ENCODE peak calls at places on chromosome 4, in ten cellular contexts. L, A, Y, R, V, M, Z, T, D and W are unnamed samples.

GRCh38 chr4:109472343-109472761 is 38.7 kb downstream of the SEC24B start:
- DNase-seq in L (no peak), A (peak; percentile 86), Y (no peak), R (no peak), V (peak; percentile 51), M (peak; percentile 32), Z (peak; percentile 70), T (no peak), D (no peak), W (no peak)

GRCh38 chr4:138843611-138844010 is 172.0 kb upstream of the NOCT start:
- DNase-seq in L (no peak), A (no peak), Y (no peak), R (no peak), V (no peak), M (peak; percentile 48), Z (no peak), T (no peak), D (no peak), W (no peak)

GRCh38 chr4:121479801-121480200 is 99.0 kb upstream of the QRFPR start:
- DNase-seq in L (no peak), A (peak; percentile 59), Y (no peak), R (no peak), V (no peak), M (peak; percentile 55), Z (no peak), T (no peak), D (no peak), W (no peak)

GRCh38 chr4:15149842-15150592 is 147.7 kb downstream of the CPEB2 start:
- DNase-seq in L (no peak), A (peak; percentile 81), Y (no peak), R (no peak), V (peak; percentile 91), M (peak; percentile 41), Z (peak; percentile 81), T (peak; percentile 50), D (peak; percentile 30), W (no peak)

GRCh38 chr4:11669156-11669555 is 240.5 kb upstream of the HS3ST1 start:
- DNase-seq in L (no peak), A (peak; percentile 50), Y (no peak), R (no peak), V (no peak), M (no peak), Z (peak; percentile 5), T (no peak), D (no peak), W (no peak)

GRCh38 chr4:24089831-24090531 is 200.1 kb upstream of the PPARGC1A start:
- DNase-seq in L (no peak), A (peak; percentile 57), Y (no peak), R (no peak), V (no peak), M (no peak), Z (no peak), T (no peak), D (no peak), W (no peak)

GRCh38 chr4:183757105-183757504 is 98.0 kb downstream of the TRAPPC11 start:
- DNase-seq in L (no peak), A (peak; percentile 23), Y (no peak), R (no peak), V (peak; percentile 37), M (no peak), Z (no peak), T (no peak), D (no peak), W (no peak)

GRCh38 chr4:41145571-41146078 is 68.7 kb downstream of the APBB2 start:
- DNase-seq in L (no peak), A (peak; percentile 87), Y (no peak), R (no peak), V (peak; percentile 83), M (no peak), Z (peak; percentile 55), T (no peak), D (no peak), W (no peak)

GRCh38 chr4:185101354-185101890 is 41.6 kb upstream of the SLC25A4 start:
- DNase-seq in L (no peak), A (no peak), Y (no peak), R (no peak), V (no peak), M (no peak), Z (no peak), T (no peak), D (no peak), W (no peak)

GRCh38 chr4:76515975-76516853 is 81.2 kb downstream of the SHROOM3 start:
- DNase-seq in L (no peak), A (no peak), Y (no peak), R (no peak), V (no peak), M (no peak), Z (peak; percentile 17), T (no peak), D (peak; percentile 25), W (no peak)

GRCh38 chr4:21716526-21716925 is 232.0 kb downstream of the KCNIP4 start:
- DNase-seq in L (no peak), A (no peak), Y (no peak), R (no peak), V (no peak), M (no peak), Z (no peak), T (no peak), D (no peak), W (no peak)

GRCh38 chr4:139635966-139636365 is 29.7 kb upstream of the MGST2 start:
- DNase-seq in L (no peak), A (peak; percentile 62), Y (no peak), R (no peak), V (no peak), M (no peak), Z (no peak), T (no peak), D (no peak), W (no peak)

GRCh38 chr4:82145850-82146249 is 227.9 kb downstream of the HNRNPD start:
- DNase-seq in L (no peak), A (no peak), Y (no peak), R (no peak), V (no peak), M (no peak), Z (no peak), T (no peak), D (no peak), W (no peak)

GRCh38 chr4:126386512-126386911 is 1071.8 kb downstream of the FAT4 start:
- DNase-seq in L (no peak), A (peak; percentile 30), Y (no peak), R (no peak), V (peak; percentile 27), M (no peak), Z (no peak), T (no peak), D (no peak), W (no peak)

GRCh38 chr4:110155632-110156031 is 42.8 kb downstream of the ELOVL6 start:
- DNase-seq in L (no peak), A (peak; percentile 64), Y (no peak), R (no peak), V (no peak), M (no peak), Z (no peak), T (no peak), D (no peak), W (no peak)

GRCh38 chr4:58514299-58514698 is 1404.1 kb upstream of the IGFBP7 start:
- DNase-seq in L (no peak), A (no peak), Y (no peak), R (no peak), V (no peak), M (no peak), Z (no peak), T (no peak), D (no peak), W (no peak)

GRCh38 chr4:139973611-139974010 is 180.4 kb downstream of the MAML3 start:
- DNase-seq in L (no peak), A (no peak), Y (no peak), R (no peak), V (no peak), M (no peak), Z (peak; percentile 17), T (no peak), D (no peak), W (no peak)

GRCh38 chr4:181761130-181761529 is 482.1 kb upstream of the TENM3 start:
- DNase-seq in L (no peak), A (peak; percentile 67), Y (no peak), R (no peak), V (no peak), M (no peak), Z (peak; percentile 78), T (no peak), D (no peak), W (no peak)